ENCODE peak calls at places on chromosomes 13 and 19, in nine cellular contexts. P, F, A, Q, J, Y, I, Z and R are unnamed samples. For H3K4me1, the result is how much of the 10 kb centered on the place peaks cover.

GRCh38 chr19:19615086-19615485 is 3.4 kb downstream of the PBX4 start:
- DNase-seq in P (no peak), F (peak), A (no peak), Q (no peak), J (no peak), Y (no peak), I (no peak), Z (no peak), R (no peak)

GRCh38 chr19:17848598-17849292 is 963 bp upstream of the JAK3 start:
- DNase-seq in P (peak), F (no peak), A (no peak), Q (no peak), J (no peak), Y (no peak), I (no peak), Z (no peak), R (no peak)

GRCh38 chr19:41883463-41883820 is 458 bp downstream of the ARHGEF1 start:
- DNase-seq in P (no peak), F (no peak), A (no peak), Q (no peak), J (no peak), Y (no peak), I (no peak), Z (no peak), R (no peak)

GRCh38 chr19:718251-719024 is 9.7 kb downstream of the PALM start:
- DNase-seq in P (no peak), F (no peak), A (no peak), Q (no peak), J (no peak), Y (no peak), I (no peak), Z (no peak), R (peak)

GRCh38 chr19:50415661-50416033 is 3.1 kb upstream of the SPIB start:
- DNase-seq in P (no peak), F (no peak), A (peak), Q (peak), J (no peak), Y (peak), I (peak), Z (no peak), R (peak)

GRCh38 chr13:44566601-44567000 is 9.5 kb downstream of the TSC22D1 start:
- DNase-seq in P (no peak), F (no peak), A (no peak), Q (no peak), J (no peak), Y (no peak), I (no peak), Z (no peak), R (no peak)

GRCh38 chr19:19539738-19540703 is 2.0 kb downstream of the CILP2 start:
- DNase-seq in P (no peak), F (no peak), A (peak), Q (peak), J (no peak), Y (peak), I (no peak), Z (peak), R (peak)

GRCh38 chr19:30556230-30556711 is 184.1 kb downstream of the ZNF536 start:
- DNase-seq in P (no peak), F (no peak), A (no peak), Q (no peak), J (no peak), Y (no peak), I (no peak), Z (no peak), R (peak)

GRCh38 chr13:99218969-99219368 is 18.3 kb downstream of the UBAC2 start:
- DNase-seq in P (no peak), F (no peak), A (peak), Q (no peak), J (no peak), Y (no peak), I (peak), Z (no peak), R (no peak)

GRCh38 chr13:99218545-99218944 is 17.9 kb downstream of the UBAC2 start:
- DNase-seq in P (no peak), F (no peak), A (no peak), Q (peak), J (no peak), Y (no peak), I (no peak), Z (no peak), R (no peak)

GRCh38 chr13:99221567-99222239 is 21.0 kb downstream of the UBAC2 start:
- DNase-seq in P (no peak), F (no peak), A (no peak), Q (no peak), J (no peak), Y (no peak), I (no peak), Z (no peak), R (no peak)

GRCh38 chr13:99218126-99218525 is 17.5 kb downstream of the UBAC2 start:
- DNase-seq in P (no peak), F (no peak), A (no peak), Q (no peak), J (no peak), Y (no peak), I (no peak), Z (no peak), R (no peak)

DNA sequence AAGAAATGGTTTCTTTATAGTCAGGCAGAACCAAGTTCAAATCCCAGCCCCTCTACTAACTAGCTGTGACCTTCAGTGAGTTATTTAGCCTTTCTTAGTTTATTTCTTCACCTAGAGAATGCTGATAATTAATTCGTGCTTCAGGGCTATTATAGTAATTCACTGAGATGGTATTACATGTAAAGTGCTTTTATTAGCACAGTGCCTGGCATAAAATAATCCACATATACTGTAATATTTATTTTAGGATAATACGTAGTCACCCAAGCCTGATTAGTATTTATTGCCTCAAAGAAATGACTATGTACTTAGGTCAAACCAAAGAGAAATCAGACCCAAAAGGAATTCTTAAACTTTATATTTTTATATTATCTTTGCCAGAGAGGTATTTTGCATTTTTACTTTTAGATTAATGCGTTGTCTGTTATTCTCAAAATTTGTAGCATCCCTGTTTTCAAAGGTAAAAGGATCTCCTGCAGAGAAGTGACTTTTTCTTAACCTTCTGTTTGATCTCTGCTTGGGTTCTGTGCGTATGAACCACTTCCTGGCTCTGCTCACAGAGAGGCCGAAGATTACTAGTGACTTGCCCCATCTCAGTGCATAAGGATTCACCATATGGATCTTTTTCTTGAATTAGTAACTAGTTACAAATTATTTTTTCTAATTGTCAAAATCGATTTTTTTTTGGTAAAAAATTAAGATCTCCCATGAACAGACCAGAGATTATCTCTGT is 19.7 kb downstream of the UBAC2 start:
- DNase-seq in P (no peak), F (no peak), A (no peak), Q (no peak), J (no peak), Y (no peak), I (no peak), Z (no peak), R (no peak)
- H3K4me1 ChIP-seq in P (under half), F (under half), A (under half), Q (under half), J (half or more), Y (half or more), I (under half), Z (under half), R (under half)

GRCh38 chr19:3370728-3371591 is 4.6 kb downstream of the NFIC start:
- DNase-seq in P (no peak), F (no peak), A (no peak), Q (no peak), J (no peak), Y (no peak), I (no peak), Z (no peak), R (no peak)
- TF ChIP-seq POLR2AphosphoS5 in P (no peak), F (no peak), A (no peak), Q (no peak), J (no peak), Y (peak), I (no peak), Z (no peak), R (no peak)

GRCh38 chr19:16601378-16602052 is 26.5 kb downstream of the MED26 start:
- DNase-seq in P (no peak), F (no peak), A (no peak), Q (no peak), J (no peak), Y (no peak), I (no peak), Z (no peak), R (no peak)

GRCh38 chr19:16598848-16599247 is 26.6 kb upstream of the SLC35E1 start:
- DNase-seq in P (no peak), F (no peak), A (no peak), Q (no peak), J (no peak), Y (no peak), I (no peak), Z (no peak), R (no peak)

GRCh38 chr19:16599655-16600346 is 27.6 kb upstream of the SLC35E1 start:
- DNase-seq in P (no peak), F (no peak), A (no peak), Q (no peak), J (no peak), Y (no peak), I (no peak), Z (no peak), R (no peak)

GRCh38 chr19:16603090-16603489 is 24.9 kb downstream of the MED26 start:
- DNase-seq in P (no peak), F (no peak), A (no peak), Q (no peak), J (no peak), Y (no peak), I (no peak), Z (no peak), R (no peak)

DNA sequence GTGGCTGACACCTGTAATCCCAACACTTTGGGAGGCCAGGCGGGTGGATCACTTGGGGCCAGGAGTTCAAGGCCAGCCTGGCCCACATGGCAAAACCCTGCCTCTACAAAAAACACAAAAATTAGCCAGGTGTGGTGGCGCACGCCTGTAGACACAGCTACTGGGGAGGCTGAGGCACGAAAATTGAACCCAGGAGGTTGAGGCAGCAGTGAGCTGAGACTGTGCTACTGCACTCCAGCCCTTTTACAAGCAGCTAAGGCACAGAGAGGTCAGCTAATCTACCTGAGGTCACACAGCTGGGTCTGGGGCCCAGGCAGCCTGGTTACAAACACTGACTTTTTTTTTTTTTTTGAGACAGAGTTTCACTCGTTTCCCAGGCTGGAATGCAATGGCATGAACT is 27.2 kb downstream of the MED26 start:
- DNase-seq in P (no peak), F (no peak), A (no peak), Q (no peak), J (no peak), Y (no peak), I (no peak), Z (no peak), R (no peak)
- H3K4me1 ChIP-seq in P (under half), F (under half), A (under half), Q (half or more), J (under half), Y (half or more), I (under half), Z (under half), R (under half)

GRCh38 chr13:33676045-33676699 is 141.8 kb upstream of the RFC3 start:
- DNase-seq in P (no peak), F (no peak), A (peak), Q (peak), J (no peak), Y (no peak), I (no peak), Z (no peak), R (no peak)
- TF ChIP-seq POLR2AphosphoS5 in P (no peak), F (no peak), A (no peak), Q (peak), J (no peak), Y (no peak), I (no peak), Z (no peak), R (no peak)

DNA sequence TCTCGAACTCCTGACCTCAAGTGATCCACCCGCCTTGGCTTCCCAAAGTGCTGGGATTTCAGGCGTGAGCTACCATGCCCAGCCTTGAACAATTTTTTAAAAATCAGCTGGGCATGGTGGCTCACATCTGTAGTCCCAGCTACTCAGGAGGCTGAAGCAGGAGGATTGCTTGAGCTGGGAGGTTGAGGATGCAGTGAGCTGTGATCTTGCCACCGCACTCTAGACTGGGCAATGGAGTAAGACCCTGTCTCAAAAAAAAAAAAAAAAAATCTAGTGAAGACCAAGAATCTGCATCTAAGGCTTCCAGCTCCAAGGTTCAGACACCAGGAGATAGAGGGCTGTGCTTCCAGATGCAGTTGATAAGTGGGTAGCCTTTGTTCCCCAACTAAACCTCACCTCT is 17.1 kb downstream of the DNASE2 start:
- DNase-seq in P (no peak), F (no peak), A (no peak), Q (no peak), J (no peak), Y (no peak), I (no peak), Z (no peak), R (no peak)
- H3K4me1 ChIP-seq in P (under half), F (under half), A (under half), Q (under half), J (under half), Y (under half), I (under half), Z (under half), R (under half)